ENCODE peak calls at places on chromosomes 6 and 20, in eight cellular contexts. J is fibroblast of lung; Q is GM23338; P is naive thymus-derived CD4-positive, alpha-beta T cell; E is fibroblast of pulmonary artery; T is heart right ventricle; G is cardiac muscle cell; V is lower leg skin. O is an unnamed sample.

GRCh38 chr6:44738652-44739141 is 351.2 kb downstream of the CDC5L start:
- DNase-seq in T (no peak), V (no peak), Q (peak; percentile 13), G (peak; percentile 25), P (no peak), J (peak; percentile 77), E (peak; percentile 63), O (no peak)

GRCh38 chr20:25058797-25059486 is 1.0 kb upstream of the ACSS1 start:
- DNase-seq in E (peak; percentile 26), Q (peak; percentile 23), G (no peak), J (no peak), V (no peak), T (no peak), P (no peak), O (no peak)

GRCh38 chr6:147641511-147641910 is 133.0 kb downstream of the SAMD5 start:
- DNase-seq in P (no peak), Q (no peak), E (no peak), T (no peak), J (no peak), V (no peak), G (no peak), O (no peak)

GRCh38 chr6:35034411-35035171 is 106.5 kb downstream of the TCP11 start:
- DNase-seq in T (peak; percentile 73), E (peak; percentile 48), Q (no peak), J (peak; percentile 18), P (no peak), G (no peak), V (no peak), O (peak; percentile 87)

GRCh38 chr6:11284996-11285395 is 52.5 kb upstream of the NEDD9 start:
- DNase-seq in V (no peak), Q (no peak), T (no peak), P (no peak), G (no peak), E (no peak), J (no peak), O (no peak)

GRCh38 chr20:24762371-24762770 is 186.7 kb upstream of the CST7 start:
- DNase-seq in T (no peak), V (no peak), Q (no peak), J (no peak), E (no peak), P (no peak), G (no peak), O (no peak)

GRCh38 chr6:167907837-167908681 is 81.3 kb downstream of the AFDN start:
- DNase-seq in V (no peak), P (no peak), J (peak; percentile 32), G (peak; percentile 15), E (peak; percentile 45), Q (peak; percentile 22), T (no peak), O (no peak)

GRCh38 chr20:25345721-25346120 is 44.9 kb downstream of the ABHD12 start:
- DNase-seq in T (no peak), Q (no peak), V (no peak), G (no peak), J (no peak), P (no peak), E (no peak), O (no peak)

GRCh38 chr6:16318538-16318937 is 80.2 kb downstream of the GMPR start:
- DNase-seq in E (peak; percentile 48), P (no peak), G (no peak), T (no peak), J (peak; percentile 78), Q (no peak), V (peak; percentile 47), O (no peak)

GRCh38 chr6:68559052-68559451 is 76.0 kb upstream of the ADGRB3 start:
- DNase-seq in G (no peak), Q (peak; percentile 61), P (no peak), E (no peak), J (peak; percentile 77), T (no peak), V (no peak), O (no peak)

GRCh38 chr6:68559716-68560115 is 75.4 kb upstream of the ADGRB3 start:
- DNase-seq in T (no peak), J (peak; percentile 70), P (no peak), E (peak; percentile 1), V (no peak), G (no peak), Q (peak; percentile 52), O (no peak)
- H3K4me3 ChIP-seq in T (no peak overlapping the region), J (no peak overlapping the region), P (no peak overlapping the region), E (no peak overlapping the region), V (no peak overlapping the region), G (no peak overlapping the region), Q (peak overlapping the region; percentile 1), O (no peak overlapping the region)

DNA sequence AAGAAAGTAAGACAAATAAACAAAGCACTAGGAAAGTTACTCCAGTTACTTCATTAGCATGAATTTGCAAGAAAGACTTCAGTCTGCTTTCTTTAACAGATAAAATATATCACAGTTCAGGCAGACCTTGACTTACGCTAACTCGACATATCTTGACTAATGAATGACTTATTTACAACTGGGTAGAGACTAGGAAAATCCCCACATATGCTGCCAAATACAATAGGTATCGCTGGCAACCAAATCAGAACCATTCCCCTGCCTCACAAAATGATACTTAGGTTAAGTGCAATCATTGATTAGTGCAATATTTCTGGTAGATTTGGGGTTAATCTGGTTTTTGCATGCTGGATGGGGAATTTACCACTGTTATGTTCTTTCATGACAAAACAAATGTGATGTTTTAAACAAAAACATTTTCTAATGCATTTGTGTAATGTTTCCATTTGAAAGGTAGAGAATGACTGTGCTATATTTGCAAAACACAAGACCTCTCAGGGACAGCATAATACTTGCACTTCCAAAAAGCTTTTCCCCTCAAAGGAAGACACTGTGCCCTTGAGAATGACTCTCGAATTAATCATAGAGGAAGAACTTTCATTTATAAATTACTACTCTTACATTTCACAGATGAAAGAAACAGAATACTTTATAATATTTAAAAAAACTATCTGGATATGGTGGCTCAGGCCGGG is 101.6 kb downstream of the PRKN start:
- DNase-seq in E (no peak), Q (no peak), T (no peak), G (no peak), J (peak; percentile 16), P (no peak), V (no peak), O (no peak)
- H3K4me3 ChIP-seq in E (no peak overlapping the region), Q (peak overlapping the region; percentile 8), T (no peak overlapping the region), G (no peak overlapping the region), J (no peak overlapping the region), P (no peak overlapping the region), V (no peak overlapping the region), O (no peak overlapping the region)

GRCh38 chr6:32249262-32249661 is 25.4 kb upstream of the NOTCH4 start:
- DNase-seq in J (no peak), T (no peak), G (no peak), V (no peak), P (no peak), Q (no peak), E (no peak), O (no peak)

GRCh38 chr6:32252326-32253009 is 28.6 kb upstream of the NOTCH4 start:
- DNase-seq in E (no peak), J (no peak), G (no peak), Q (no peak), V (no peak), T (no peak), P (no peak), O (no peak)

GRCh38 chr6:32255212-32256153 is 31.6 kb upstream of the NOTCH4 start:
- DNase-seq in P (peak; percentile 36), G (peak; percentile 53), Q (peak; percentile 97), T (peak; percentile 71), J (peak; percentile 92), V (peak; percentile 61), E (peak; percentile 95), O (peak; percentile 73)

GRCh38 chr6:32254761-32255211 is 30.9 kb upstream of the NOTCH4 start:
- DNase-seq in Q (peak; percentile 64), G (no peak), E (no peak), J (no peak), V (no peak), P (no peak), T (no peak), O (no peak)
- H3K4me3 ChIP-seq in Q (peak overlapping the region; percentile 62), G (no peak overlapping the region), E (peak overlapping the region; percentile 47), J (peak overlapping the region; percentile 50), V (no peak overlapping the region), P (peak overlapping the region; percentile 6), T (peak overlapping the region; percentile 47), O (peak overlapping the region; percentile 23)

DNA sequence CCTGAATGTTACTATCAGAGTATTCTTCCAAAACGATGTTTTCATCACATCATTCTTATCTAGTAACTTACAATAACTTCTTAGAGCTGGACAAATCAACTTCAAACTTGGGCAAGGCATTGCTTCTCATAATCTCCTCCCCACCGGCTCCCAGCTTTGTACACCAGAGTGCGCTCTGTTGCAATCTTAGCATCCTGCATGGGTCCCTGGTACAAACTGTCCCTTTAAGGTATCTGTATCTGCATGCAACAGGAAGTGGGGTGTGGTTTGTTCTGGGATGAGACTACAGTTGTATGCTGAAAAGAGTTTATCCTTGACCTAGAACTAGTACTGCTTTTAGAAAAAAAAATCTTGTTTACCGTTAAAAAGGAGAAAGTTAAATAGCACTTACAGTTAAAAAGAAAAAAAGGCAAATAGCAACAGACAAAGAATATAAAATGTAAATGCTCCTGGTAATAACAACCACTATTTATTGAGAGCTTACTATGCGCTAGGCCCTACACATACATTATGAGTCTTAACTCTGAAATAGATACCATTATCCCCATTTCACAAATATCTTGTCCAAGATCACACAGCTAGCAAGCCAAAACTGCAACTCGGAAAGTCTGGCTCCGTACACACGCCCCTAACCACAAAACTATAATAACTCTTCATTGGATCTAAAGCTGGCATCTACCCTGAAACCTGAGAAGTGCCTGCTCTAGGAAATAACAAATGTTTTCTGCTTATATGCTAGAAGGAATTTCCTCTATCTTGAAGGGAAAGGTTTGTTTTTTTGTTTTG is 9.8 kb upstream of the HECA start:
- DNase-seq in E (peak; percentile 87), G (peak; percentile 65), V (peak; percentile 75), Q (peak; percentile 79), P (peak; percentile 90), T (peak; percentile 42), J (peak; percentile 74), O (no peak)
- H3K4me3 ChIP-seq in E (no peak overlapping the region), G (no peak overlapping the region), V (no peak overlapping the region), Q (no peak overlapping the region), P (peak overlapping the region; percentile 31), T (no peak overlapping the region), J (no peak overlapping the region), O (no peak overlapping the region)

GRCh38 chr20:37386505-37387201 is 40.7 kb downstream of the SRC start:
- DNase-seq in E (no peak), J (no peak), P (no peak), V (no peak), T (no peak), Q (no peak), G (no peak), O (peak; percentile 29)

GRCh38 chr20:37383229-37383989 is 37.5 kb downstream of the SRC start:
- DNase-seq in Q (no peak), T (no peak), P (no peak), G (no peak), V (peak; percentile 43), J (peak; percentile 24), E (peak; percentile 39), O (no peak)

GRCh38 chr20:37385176-37385575 is 39.2 kb downstream of the SRC start:
- DNase-seq in P (no peak), J (no peak), E (no peak), T (no peak), G (no peak), V (no peak), Q (no peak), O (peak; percentile 49)

GRCh38 chr20:37385659-37386504 is 39.9 kb downstream of the SRC start:
- DNase-seq in Q (no peak), J (no peak), E (no peak), G (no peak), T (no peak), P (no peak), V (no peak), O (no peak)

GRCh38 chr20:37384683-37385174 is 38.8 kb downstream of the SRC start:
- DNase-seq in E (peak; percentile 44), P (peak; percentile 77), T (peak; percentile 75), V (peak; percentile 43), J (peak; percentile 49), G (peak; percentile 74), Q (peak; percentile 76), O (peak; percentile 68)
- H3K4me3 ChIP-seq in E (peak overlapping the region; percentile 19), P (peak overlapping the region; percentile 28), T (peak overlapping the region; percentile 59), V (no peak overlapping the region), J (no peak overlapping the region), G (no peak overlapping the region), Q (peak overlapping the region; percentile 59), O (peak overlapping the region; percentile 29)

O was measured in left lung.